ENCODE peak calls at places on chromosomes 13 and 19, in five cellular contexts. L is cardiac muscle cell; G is astrocyte; C is lower lobe of right lung; R is CD4-positive, alpha-beta T cell. I is an unnamed sample.

GRCh38 chr19:57269515-57270250 is 10.6 kb upstream of the ZNF460 start:
- DNase-seq in R (no peak), L (peak), G (peak), C (no peak), I (no peak)

GRCh38 chr19:57850553-57851017 is 926 bp downstream of the ZNF587 start:
- DNase-seq in R (no peak), L (peak), G (peak), C (no peak), I (no peak)

GRCh38 chr19:46404884-46405658 is 8.3 kb downstream of the CCDC8 start:
- DNase-seq in R (no peak), L (peak), G (no peak), C (peak), I (no peak)

GRCh38 chr19:51136333-51136732 is 5.8 kb upstream of the SIGLEC7 start:
- DNase-seq in C (no peak), R (no peak), L (no peak), G (no peak), I (no peak)

GRCh38 chr13:88063741-88064140 is 392.6 kb downstream of the SLITRK5 start:
- DNase-seq in R (no peak), G (no peak), C (no peak), L (no peak), I (no peak)

GRCh38 chr13:20814224-20814910 is 40.6 kb upstream of the EEF1AKMT1 start:
- DNase-seq in R (no peak), G (peak), L (peak), C (peak), I (no peak)

GRCh38 chr13:77740931-77741586 is 43.6 kb downstream of the SLAIN1 start:
- DNase-seq in G (no peak), R (no peak), C (no peak), L (no peak), I (no peak)

GRCh38 chr19:34436716-34437115 is 8.5 kb downstream of the UBA2 start:
- DNase-seq in C (no peak), R (no peak), L (peak), G (peak), I (no peak)

GRCh38 chr19:35775298-35776101 is at the start of gene ARHGAP33:
- DNase-seq in R (peak), C (peak), G (peak), L (peak), I (peak)

GRCh38 chr19:55546822-55547614 is 1.7 kb upstream of the SBK3 start:
- DNase-seq in C (peak), R (no peak), G (peak), L (peak), I (peak)

GRCh38 chr13:114063545-114064515 is 68.6 kb downstream of the RASA3 start:
- DNase-seq in R (no peak), C (peak), G (peak), L (peak), I (peak)

GRCh38 chr19:48396010-48396870 is 2.8 kb downstream of the GRIN2D start:
- DNase-seq in G (no peak), C (no peak), L (no peak), R (no peak), I (no peak)

GRCh38 chr13:39347926-39348901 is 254.8 kb downstream of the LHFPL6 start:
- DNase-seq in R (no peak), G (no peak), C (no peak), L (no peak), I (no peak)

GRCh38 chr13:20667857-20668256 is 35.6 kb upstream of the IL17D start:
- DNase-seq in R (no peak), G (no peak), L (no peak), C (no peak), I (no peak)

GRCh38 chr19:51749979-51750378 is 1.7 kb downstream of the FPR1 start:
- DNase-seq in L (peak), C (no peak), G (peak), R (no peak), I (no peak)

GRCh38 chr19:55777528-55777927 is 8.6 kb downstream of the RFPL4AL1 start:
- DNase-seq in G (no peak), R (no peak), C (no peak), L (no peak), I (no peak)

GRCh38 chr19:17183858-17184271 is 31.3 kb upstream of the USE1 start:
- DNase-seq in L (no peak), C (no peak), R (no peak), G (no peak), I (no peak)

GRCh38 chr13:29548722-29549446 is 46.6 kb downstream of the SLC7A1 start:
- DNase-seq in C (no peak), L (peak), R (no peak), G (peak), I (no peak)

GRCh38 chr19:41324921-41325639 is 15.1 kb downstream of the CCDC97 start:
- DNase-seq in G (peak), C (peak), R (no peak), L (peak), I (no peak)

GRCh38 chr19:13981988-13982501 is 24.1 kb downstream of the RFX1 start:
- DNase-seq in G (no peak), R (no peak), L (no peak), C (no peak), I (no peak)

GRCh38 chr19:50451223-50451534 is 18.5 kb downstream of the MYBPC2 start:
- DNase-seq in L (no peak), G (no peak), R (no peak), C (no peak), I (no peak)

GRCh38 chr19:51480590-51480989 is 2.3 kb downstream of the CEACAM18 start:
- DNase-seq in C (no peak), R (no peak), G (no peak), L (peak), I (no peak)

GRCh38 chr13:75934889-75935288 is 298.8 kb downstream of the LMO7 start:
- DNase-seq in R (no peak), C (no peak), G (peak), L (no peak), I (no peak)

GRCh38 chr19:37933965-37934364 is 27.0 kb downstream of the SIPA1L3 start:
- DNase-seq in G (peak), R (no peak), C (no peak), L (peak), I (no peak)

GRCh38 chr13:67343777-67344176 is 113.6 kb upstream of the PCDH9 start:
- DNase-seq in L (no peak), G (no peak), C (no peak), R (no peak), I (no peak)

GRCh38 chr19:35513231-35513974 is at the start of gene DMKN:
- DNase-seq in C (no peak), L (peak), R (no peak), G (no peak), I (no peak)

GRCh38 chr19:29121684-29122083 is 91.3 kb downstream of the UQCRFS1 start:
- DNase-seq in L (peak), R (no peak), C (no peak), G (no peak), I (no peak)

GRCh38 chr19:3275068-3275582 is 50.7 kb downstream of the CELF5 start:
- DNase-seq in C (no peak), G (no peak), L (no peak), R (peak), I (no peak)

GRCh38 chr19:18396471-18397241 is 766 bp downstream of the LRRC25 start:
- DNase-seq in R (no peak), G (no peak), L (no peak), C (no peak), I (peak)

GRCh38 chr19:18397242-18398202 is at the start of gene LRRC25:
- DNase-seq in C (peak), G (no peak), R (no peak), L (no peak), I (peak)

GRCh38 chr19:18406749-18407148 is 9.3 kb upstream of the LRRC25 start:
- DNase-seq in R (no peak), L (no peak), C (no peak), G (no peak), I (no peak)

GRCh38 chr19:18399008-18399407 is 1.6 kb upstream of the LRRC25 start:
- DNase-seq in G (peak), R (no peak), L (no peak), C (no peak), I (peak)

GRCh38 chr19:18401580-18402112 is 4.2 kb upstream of the LRRC25 start:
- DNase-seq in R (no peak), C (peak), L (peak), G (peak), I (peak)
- TF ChIP-seq CTCF in R (no peak), C (peak), L (peak), G (peak), I (peak)

DNA sequence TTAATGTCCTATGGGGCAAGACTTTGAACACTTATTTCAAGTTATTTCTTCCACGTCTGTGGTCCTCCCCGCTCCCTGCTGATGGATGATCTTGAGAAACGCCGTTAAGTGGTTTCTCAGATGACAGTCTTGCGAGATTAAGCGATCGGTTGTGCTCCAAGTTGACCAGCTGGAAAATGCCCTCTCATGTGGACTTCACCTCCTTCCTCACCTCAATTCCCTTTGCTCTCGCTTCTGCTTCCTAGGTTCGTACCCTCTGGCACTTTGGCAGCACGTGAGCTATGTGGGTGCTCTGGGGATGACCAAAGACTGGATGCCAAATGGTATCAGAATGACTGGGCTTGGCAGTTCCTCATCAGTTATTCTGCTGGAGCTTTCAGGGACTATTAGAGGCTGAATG is 480.0 kb downstream of the ZNF536 start:
- DNase-seq in L (no peak), C (no peak), R (no peak), G (no peak), I (no peak)
- TF ChIP-seq CTCF in L (no peak), C (no peak), R (no peak), G (no peak), I (no peak)

DNA sequence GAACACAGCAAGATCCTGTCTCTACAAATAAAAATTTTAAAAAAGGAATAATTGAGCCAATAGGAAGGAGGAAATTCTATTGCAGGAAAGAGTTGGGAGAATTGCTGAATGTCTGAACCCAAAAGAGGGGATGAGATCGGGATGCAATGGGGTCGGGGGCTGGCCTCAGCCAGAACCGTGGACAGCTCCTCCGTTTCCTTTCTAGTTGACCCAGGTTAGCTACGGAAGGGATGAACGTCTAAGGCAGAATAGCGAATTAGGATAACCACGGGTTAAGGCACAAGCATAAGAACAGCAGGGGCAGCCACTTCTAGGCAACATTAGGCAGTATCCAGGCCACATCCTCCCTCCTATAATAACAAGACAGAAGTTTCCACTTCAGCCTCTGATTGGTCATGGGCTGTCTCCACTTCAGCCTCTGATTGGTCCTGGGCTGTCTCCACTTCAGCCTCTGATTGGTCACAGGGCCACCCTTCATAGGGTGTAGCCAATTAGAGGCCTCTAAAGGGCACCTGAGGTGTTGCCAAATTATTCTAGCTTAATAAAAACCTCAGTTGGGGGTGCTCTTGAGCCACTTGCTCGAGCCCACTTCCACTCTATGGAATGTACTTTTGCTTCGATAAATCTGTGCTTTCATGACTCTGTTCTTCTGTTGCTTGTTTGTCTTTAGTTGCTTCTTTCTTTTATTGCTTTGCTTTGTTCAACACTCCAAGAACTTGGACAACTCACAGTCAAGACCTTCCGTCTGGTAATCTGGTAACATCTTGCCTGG is 24.9 kb upstream of the TPM4 start:
- DNase-seq in G (no peak), L (peak), C (peak), R (no peak), I (no peak)
- TF ChIP-seq CTCF in G (no peak), L (peak), C (no peak), R (no peak), I (no peak)

GRCh38 chr19:45184115-45184514 is 5.5 kb downstream of the BLOC1S3 start:
- DNase-seq in R (no peak), C (no peak), L (no peak), G (no peak), I (no peak)

GRCh38 chr19:45191324-45191845 is 12.8 kb downstream of the BLOC1S3 start:
- DNase-seq in R (no peak), L (no peak), G (no peak), C (no peak), I (no peak)

GRCh38 chr19:45186509-45187334 is 8.1 kb downstream of the BLOC1S3 start:
- DNase-seq in L (no peak), R (no peak), G (no peak), C (no peak), I (no peak)

GRCh38 chr19:45189971-45190370 is 11.4 kb downstream of the BLOC1S3 start:
- DNase-seq in R (no peak), G (no peak), L (no peak), C (no peak), I (no peak)

GRCh38 chr19:45187421-45188100 is 9.0 kb downstream of the BLOC1S3 start:
- DNase-seq in C (no peak), G (no peak), L (no peak), R (no peak), I (no peak)
- TF ChIP-seq CTCF in C (peak), G (peak), L (peak), R (peak), I (peak)

GRCh38 chr13:72221276-72221962 is 354.4 kb upstream of the DACH1 start:
- DNase-seq in G (no peak), C (peak), R (no peak), L (peak), I (no peak)
- TF ChIP-seq CTCF in G (peak), C (peak), R (no peak), L (peak), I (no peak)

GRCh38 chr13:102726430-102726829 is 31.6 kb upstream of the METTL21C start:
- DNase-seq in G (no peak), C (no peak), L (no peak), R (no peak), I (no peak)
- TF ChIP-seq CTCF in G (no peak), C (no peak), L (no peak), R (no peak), I (no peak)

GRCh38 chr19:15260939-15261338 is 28.7 kb upstream of the EPHX3 start:
- DNase-seq in G (no peak), L (no peak), R (no peak), C (no peak), I (no peak)
- TF ChIP-seq CTCF in G (no peak), L (peak), R (no peak), C (no peak), I (peak)

I was measured in CD14-positive monocyte.